ENCODE peak calls at places on chromosomes 12 and 14, in eight cellular contexts. Q is HCT116, Y is uterus, J is AG10803, F is progenitor cell of endocrine pancreas, V is transverse colon, G is heart left ventricle, W is fibroblast of villous mesenchyme. O is an unnamed sample.

GRCh38 chr12:67720383-67720856 is 71.9 kb downstream of the DYRK2 start:
- DNase-seq in F (no peak), G (peak; percentile 62), J (peak; percentile 83), W (peak; percentile 91), Q (no peak), Y (no peak), V (no peak), O (peak; percentile 57)

GRCh38 chr14:91204657-91205056 is 39.8 kb downstream of the GPR68 start:
- DNase-seq in Q (no peak), V (no peak), G (no peak), F (no peak), W (no peak), Y (no peak), J (no peak), O (no peak)

GRCh38 chr12:26124491-26125450 is at the start of gene BHLHE41:
- DNase-seq in Q (no peak), W (peak; percentile 44), G (peak; percentile 85), Y (peak; percentile 74), V (peak; percentile 85), J (peak; percentile 64), F (peak; percentile 57), O (no peak)

GRCh38 chr12:105922670-105923102 is 216.1 kb downstream of the NUAK1 start:
- DNase-seq in Y (no peak), J (peak; percentile 78), F (no peak), W (peak; percentile 67), G (no peak), V (no peak), Q (no peak), O (no peak)

GRCh38 chr14:75063013-75063412 is 811 bp downstream of the ACYP1 start:
- DNase-seq in V (no peak), W (no peak), F (no peak), G (no peak), J (no peak), Y (no peak), Q (no peak), O (no peak)

GRCh38 chr14:61559641-61560201 is 135.6 kb upstream of the HIF1A start:
- DNase-seq in W (no peak), V (no peak), Q (peak; percentile 71), G (no peak), F (no peak), J (no peak), Y (no peak), O (no peak)

GRCh38 chr14:64807588-64807987 is 72.1 kb downstream of the SPTB start:
- DNase-seq in Y (no peak), J (peak; percentile 5), G (peak; percentile 61), V (no peak), W (no peak), Q (no peak), F (no peak), O (no peak)

GRCh38 chr12:104863549-104863948 is 94.5 kb downstream of the SLC41A2 start:
- DNase-seq in F (no peak), Q (no peak), Y (no peak), J (peak; percentile 71), V (no peak), G (no peak), W (no peak), O (peak; percentile 47)

GRCh38 chr12:123131879-123132402 is 18.9 kb downstream of the PITPNM2 start:
- DNase-seq in Q (no peak), G (no peak), F (no peak), Y (no peak), W (no peak), V (peak; percentile 59), J (no peak), O (no peak)

DNA sequence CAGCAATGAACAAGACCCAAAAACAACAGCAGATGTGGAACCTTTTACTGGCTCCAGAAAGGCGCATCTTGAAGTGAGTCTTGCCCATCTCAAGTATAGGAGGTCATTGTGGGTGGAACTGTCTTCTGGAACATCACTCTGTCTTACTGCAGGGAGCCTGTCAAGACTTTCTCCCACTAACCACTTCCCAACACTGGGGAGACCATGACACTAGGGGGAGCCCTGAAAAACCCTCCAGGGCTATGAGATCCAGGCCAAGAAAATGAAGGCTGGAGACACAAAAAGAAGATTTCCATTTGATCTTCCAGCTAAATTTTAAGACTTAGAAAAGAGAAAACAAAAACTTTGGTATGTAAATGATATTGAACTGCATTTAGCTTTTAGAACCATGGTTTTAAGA is 13.5 kb upstream of the ATG14 start:
- DNase-seq in J (no peak), G (no peak), F (no peak), W (no peak), Q (no peak), V (no peak), Y (no peak), O (no peak)
- TF ChIP-seq CTCF in J (peak; percentile 30), G (no peak), F (no peak), W (no peak), Q (no peak), V (no peak), Y (no peak), O (no peak)

GRCh38 chr12:107327783-107328182 is 234.4 kb upstream of the CRY1 start:
- DNase-seq in Y (no peak), J (no peak), F (no peak), G (no peak), W (no peak), Q (no peak), V (no peak), O (no peak)
- TF ChIP-seq CTCF in Y (no peak), J (no peak), F (no peak), G (no peak), W (no peak), Q (no peak), V (no peak), O (no peak)

DNA sequence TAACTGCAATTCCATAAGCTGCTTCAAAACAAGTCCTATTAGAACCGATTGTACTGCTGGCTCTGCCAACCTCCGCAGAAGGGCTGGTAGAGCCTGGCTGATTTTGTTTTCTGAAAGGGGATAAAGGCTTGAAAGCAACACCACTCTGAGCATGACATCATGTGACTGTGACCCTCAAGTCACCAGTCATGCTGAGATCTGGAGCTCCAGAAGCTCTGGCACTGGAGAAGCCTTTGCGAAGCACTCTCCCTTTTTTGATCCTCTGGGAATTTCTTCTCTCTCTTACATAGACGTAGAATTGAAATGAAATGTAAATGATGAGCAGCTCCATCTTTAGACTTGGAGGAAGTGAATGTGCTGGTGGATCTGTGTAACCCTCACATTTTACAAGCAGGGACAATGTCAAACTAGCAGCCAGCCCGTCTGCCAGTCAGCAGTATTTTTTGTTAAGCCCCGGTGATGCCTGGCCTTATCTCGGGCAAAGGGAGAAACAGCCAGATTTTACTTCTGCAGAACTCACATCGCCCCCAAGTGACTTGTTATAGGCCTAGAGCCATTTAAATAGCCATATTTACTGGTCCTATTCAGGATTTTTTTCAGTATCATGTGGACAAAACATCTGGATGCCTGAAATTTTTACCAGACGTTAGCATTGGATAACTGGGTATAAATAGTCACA is 112.1 kb upstream of the NPAS3 start:
- DNase-seq in F (no peak), W (peak; percentile 30), Y (no peak), J (peak; percentile 8), V (no peak), G (peak; percentile 30), Q (no peak), O (no peak)
- TF ChIP-seq CTCF in F (no peak), W (peak; percentile 21), Y (no peak), J (peak; percentile 16), V (no peak), G (no peak), Q (no peak), O (peak; percentile 9)

GRCh38 chr12:30882706-30883105 is 43.8 kb upstream of the TSPAN11 start:
- DNase-seq in Y (no peak), J (peak; percentile 24), Q (no peak), W (no peak), G (no peak), V (no peak), F (no peak), O (no peak)
- TF ChIP-seq CTCF in Y (no peak), J (peak; percentile 43), Q (no peak), W (no peak), G (no peak), V (no peak), F (no peak), O (peak; percentile 36)

GRCh38 chr12:83619973-83620372 is 933.3 kb downstream of the TMTC2 start:
- DNase-seq in V (no peak), G (no peak), F (no peak), Q (no peak), W (no peak), Y (no peak), J (no peak), O (no peak)

DNA sequence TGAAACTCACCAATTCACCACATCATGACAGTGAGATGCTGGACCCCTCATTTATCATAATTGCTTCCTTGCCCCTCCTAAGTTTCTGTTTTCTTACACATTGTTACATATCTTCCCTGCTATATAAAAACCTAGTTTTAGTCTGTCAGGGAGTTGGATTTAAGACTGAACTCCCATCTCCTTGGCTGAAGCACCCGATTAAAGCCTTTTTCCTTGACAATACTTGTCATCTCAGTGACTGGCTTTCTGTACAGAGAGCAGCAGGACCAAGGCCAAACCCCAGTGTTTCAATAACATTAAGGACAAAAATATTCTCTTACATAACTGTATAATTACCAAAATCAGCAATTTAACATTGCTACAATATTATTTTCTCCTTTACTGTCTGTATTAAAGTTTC is 928.4 kb downstream of the TMTC2 start:
- DNase-seq in W (no peak), G (no peak), F (no peak), J (no peak), Y (no peak), Q (no peak), V (no peak), O (no peak)
- TF ChIP-seq CTCF in W (no peak), G (no peak), F (no peak), J (no peak), Y (no peak), Q (no peak), V (no peak), O (no peak)

DNA sequence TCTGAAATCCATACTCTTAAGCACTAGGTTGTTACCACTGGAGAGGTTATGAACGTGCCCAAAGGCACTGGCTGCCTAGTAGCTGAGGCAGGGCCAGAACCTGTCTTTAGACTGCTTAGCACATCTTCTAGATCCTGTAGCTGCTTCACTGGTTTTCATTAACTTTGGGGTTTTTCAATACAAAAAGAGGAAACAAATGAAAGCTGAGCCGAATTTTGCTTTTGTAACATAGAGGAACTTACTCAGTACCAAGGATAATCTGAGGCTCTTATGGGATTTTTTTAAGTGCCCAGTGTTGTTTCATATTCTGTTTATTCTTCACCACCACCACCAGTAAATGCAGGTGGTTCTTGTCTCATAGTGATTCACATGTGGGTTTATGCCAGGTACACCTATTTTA is 396.0 kb downstream of the RAD51B start:
- DNase-seq in F (no peak), Q (no peak), Y (no peak), J (no peak), W (no peak), V (no peak), G (no peak), O (no peak)
- TF ChIP-seq CTCF in F (no peak), Q (no peak), Y (no peak), J (no peak), W (no peak), V (no peak), G (no peak), O (no peak)

GRCh38 chr12:23281295-23281694 is 656.3 kb downstream of the ETNK1 start:
- DNase-seq in Y (no peak), V (no peak), J (no peak), Q (no peak), G (no peak), F (no peak), W (no peak), O (no peak)

GRCh38 chr12:23277831-23278230 is 652.9 kb downstream of the ETNK1 start:
- DNase-seq in Q (no peak), J (no peak), V (no peak), Y (no peak), G (no peak), W (no peak), F (no peak), O (no peak)

GRCh38 chr12:23282701-23283100 is 657.7 kb downstream of the ETNK1 start:
- DNase-seq in Q (no peak), Y (no peak), W (no peak), J (no peak), G (no peak), V (no peak), F (no peak), O (no peak)
- TF ChIP-seq CTCF in Q (no peak), Y (no peak), W (no peak), J (no peak), G (no peak), V (no peak), F (no peak), O (no peak)

O was measured in AG09319.